ENCODE peak calls at places on chromosome 15, in eight cellular contexts. R, Z, K, D, Q, T, W and J are unnamed samples.

GRCh38 chr15:101091080-101092017 is 160.5 kb downstream of the CHSY1 start:
- DNase-seq in Z (no peak), D (peak; percentile 89), W (no peak), K (no peak), T (no peak), Q (peak; percentile 58), R (peak; percentile 50), J (peak; percentile 82)

GRCh38 chr15:29888651-29889050 is 66.4 kb upstream of the TJP1 start:
- DNase-seq in Z (no peak), K (no peak), T (no peak), W (no peak), D (peak; percentile 88), Q (no peak), R (no peak), J (peak; percentile 84)

GRCh38 chr15:23497710-23498111 is 50.7 kb upstream of the GOLGA6L2 start:
- DNase-seq in Z (no peak), Q (no peak), D (peak; percentile 4), T (no peak), K (no peak), W (no peak), R (no peak), J (peak; percentile 18)

GRCh38 chr15:36589971-36590370 is 10.5 kb downstream of the CDIN1 start:
- DNase-seq in K (no peak), Q (no peak), D (peak; percentile 66), T (no peak), R (no peak), W (no peak), Z (no peak), J (no peak)

GRCh38 chr15:88419830-88420229 is 47.4 kb downstream of the MRPL46 start:
- DNase-seq in T (no peak), D (no peak), W (no peak), R (no peak), Q (no peak), K (no peak), Z (no peak), J (no peak)

GRCh38 chr15:71093089-71094024 is 21.9 kb upstream of the THSD4 start:
- DNase-seq in W (peak; percentile 70), R (peak; percentile 68), T (no peak), D (peak; percentile 84), Q (no peak), Z (peak; percentile 77), K (no peak), J (peak; percentile 83)

GRCh38 chr15:99059010-99059981 is 45.6 kb upstream of the SYNM start:
- DNase-seq in R (peak; percentile 74), D (peak; percentile 61), Q (peak; percentile 76), K (peak; percentile 96), Z (no peak), W (peak; percentile 84), T (peak; percentile 16), J (peak; percentile 73)

GRCh38 chr15:69104050-69104750 is 56.2 kb upstream of the GLCE start:
- DNase-seq in K (no peak), R (no peak), W (no peak), D (no peak), T (peak; percentile 53), Z (no peak), Q (no peak), J (no peak)

GRCh38 chr15:99320374-99321215 is 69.3 kb downstream of the LRRC28 start:
- DNase-seq in T (no peak), K (no peak), R (no peak), D (no peak), Z (no peak), W (no peak), Q (no peak), J (no peak)

GRCh38 chr15:35665855-35666536 is 120.0 kb upstream of the DPH6 start:
- DNase-seq in Q (peak; percentile 13), Z (no peak), W (no peak), R (no peak), T (no peak), D (no peak), K (no peak), J (no peak)

GRCh38 chr15:48996276-48996675 is 32.6 kb upstream of the SHC4 start:
- DNase-seq in W (no peak), Z (no peak), D (peak; percentile 39), R (no peak), T (no peak), Q (no peak), K (no peak), J (no peak)

GRCh38 chr15:68335251-68335650 is 57.7 kb downstream of the FEM1B start:
- DNase-seq in K (no peak), Q (peak; percentile 39), D (no peak), Z (no peak), R (no peak), T (no peak), W (no peak), J (no peak)

GRCh38 chr15:39583586-39584265 is 2.8 kb downstream of the THBS1 start:
- DNase-seq in W (peak; percentile 17), D (no peak), Z (no peak), K (peak; percentile 70), T (no peak), Q (no peak), R (peak; percentile 58), J (peak; percentile 54)

GRCh38 chr15:60035344-60035743 is 31.2 kb downstream of the FOXB1 start:
- DNase-seq in K (no peak), D (no peak), Q (no peak), W (no peak), Z (no peak), R (no peak), T (no peak), J (no peak)

GRCh38 chr15:69797615-69798014 is 300.1 kb downstream of the TLE3 start:
- DNase-seq in D (no peak), Q (no peak), R (no peak), Z (no peak), K (no peak), W (no peak), T (no peak), J (no peak)

GRCh38 chr15:88708256-88709054 is 69.6 kb downstream of the ISG20 start:
- DNase-seq in Q (peak; percentile 66), T (no peak), D (peak; percentile 66), K (no peak), W (no peak), Z (no peak), R (no peak), J (peak; percentile 83)

GRCh38 chr15:73996267-73996666 is 1.8 kb downstream of the PML start:
- DNase-seq in R (no peak), K (no peak), T (no peak), Q (no peak), D (no peak), Z (no peak), W (no peak), J (no peak)

GRCh38 chr15:73993211-73993994 is 1.1 kb upstream of the PML start:
- DNase-seq in R (no peak), Q (no peak), W (no peak), D (no peak), Z (no peak), K (peak; percentile 61), T (no peak), J (no peak)

GRCh38 chr15:73992594-73992898 is 451 bp upstream of the STOML1 start:
- DNase-seq in D (no peak), R (no peak), W (no peak), Q (no peak), T (no peak), K (no peak), Z (no peak), J (no peak)

GRCh38 chr15:73994912-73995622 is 551 bp downstream of the PML start:
- DNase-seq in T (peak; percentile 22), R (no peak), W (no peak), Z (peak; percentile 75), D (no peak), Q (peak; percentile 39), K (peak; percentile 76), J (peak; percentile 46)

DNA sequence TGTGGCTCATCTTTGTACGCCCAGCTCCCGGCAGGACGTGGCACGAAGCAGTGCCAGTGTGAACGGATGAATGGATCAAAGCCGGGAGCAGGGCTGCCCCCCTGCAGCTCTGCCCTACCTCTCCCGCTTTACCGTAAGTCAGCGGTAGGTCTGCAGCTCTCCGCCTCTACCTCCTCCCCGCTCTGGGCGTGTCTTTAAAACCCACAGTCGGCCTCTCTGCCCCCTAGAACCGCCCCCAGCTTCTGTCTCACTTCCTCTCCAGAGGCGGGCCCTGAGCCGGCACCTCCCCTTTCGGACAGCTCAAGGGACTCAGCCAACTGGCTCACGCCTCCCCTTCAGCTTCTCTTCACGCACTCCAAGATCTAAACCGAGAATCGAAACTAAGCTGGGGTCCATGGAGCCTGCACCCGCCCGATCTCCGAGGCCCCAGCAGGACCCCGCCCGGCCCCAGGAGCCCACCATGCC is at the start of gene PML:
- DNase-seq in Q (peak; percentile 97), R (peak; percentile 95), W (peak; percentile 89), T (peak; percentile 87), K (peak; percentile 99), D (peak; percentile 97), Z (no peak), J (peak; percentile 93)
- H3K4me3 ChIP-seq in Q (peak within 1 kb of the TSS; percentile 92), R (peak within 1 kb of the TSS; percentile 76), W (peak within 1 kb of the TSS; percentile 98), T (peak within 1 kb of the TSS; percentile 85), K (peak within 1 kb of the TSS; percentile 85), D (peak within 1 kb of the TSS; percentile 74), Z (peak within 1 kb of the TSS; percentile 95), J (peak within 1 kb of the TSS; percentile 99)

DNA sequence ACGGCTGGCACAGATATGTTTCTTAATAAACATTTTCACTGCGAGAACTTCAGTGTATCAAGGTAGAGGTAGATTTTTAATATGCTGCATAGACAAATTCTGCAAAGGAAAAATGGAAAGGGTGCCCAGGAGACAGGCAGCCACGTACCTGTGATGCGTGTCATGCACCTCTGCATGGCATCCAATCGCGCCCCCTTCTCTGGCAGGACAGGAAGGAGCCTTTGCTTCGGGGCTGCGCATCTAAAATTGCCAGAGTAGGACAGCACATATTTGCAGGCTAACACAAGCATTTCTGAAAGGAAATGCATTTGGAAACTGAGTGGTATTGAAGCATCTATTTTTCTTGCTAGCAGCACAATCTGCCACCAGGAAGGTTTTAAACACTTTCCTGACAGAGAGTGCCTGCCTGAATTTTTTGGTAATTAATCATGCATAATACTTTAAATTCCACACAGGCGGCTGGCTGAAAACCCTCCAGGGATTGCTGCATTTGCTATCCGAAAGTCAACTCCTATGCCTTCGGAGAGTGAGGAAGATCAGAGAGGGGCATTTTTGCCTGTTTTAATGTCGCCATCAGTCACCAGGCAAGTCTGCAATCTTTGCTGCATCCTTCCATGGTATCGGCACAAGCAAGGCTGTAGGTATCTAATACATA is 165.1 kb upstream of the ATP10A start:
- DNase-seq in T (no peak), Q (no peak), Z (no peak), R (no peak), D (no peak), K (no peak), W (no peak), J (no peak)
- H3K4me3 ChIP-seq in T (no peak overlapping the region), Q (no peak overlapping the region), Z (no peak overlapping the region), R (no peak overlapping the region), D (no peak overlapping the region), K (no peak overlapping the region), W (no peak overlapping the region), J (no peak overlapping the region)

DNA sequence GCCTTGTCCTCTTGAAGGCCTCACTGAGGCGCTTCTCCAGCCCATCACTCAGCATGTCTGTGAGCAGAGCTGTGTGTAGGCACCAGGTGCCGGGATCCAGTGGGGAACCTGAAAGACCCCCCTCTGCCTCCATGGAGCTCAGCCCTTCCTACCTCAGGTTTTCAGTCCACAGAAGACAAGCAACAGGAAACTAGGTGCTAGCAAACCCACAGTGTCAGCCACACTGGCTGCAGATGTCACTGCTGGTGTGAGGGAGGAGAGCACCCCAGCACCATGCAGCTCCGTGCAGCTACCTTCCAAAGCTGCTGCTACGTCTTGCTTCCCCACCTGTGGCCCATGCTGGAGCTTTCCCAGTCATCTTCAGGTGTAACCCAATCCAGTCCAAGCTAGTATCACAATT is 17.9 kb downstream of the PSTPIP1 start:
- DNase-seq in R (no peak), Z (no peak), D (no peak), Q (no peak), W (no peak), T (peak; percentile 54), K (no peak), J (no peak)
- H3K4me3 ChIP-seq in R (no peak overlapping the region), Z (no peak overlapping the region), D (no peak overlapping the region), Q (no peak overlapping the region), W (no peak overlapping the region), T (peak overlapping the region; percentile 47), K (no peak overlapping the region), J (no peak overlapping the region)

GRCh38 chr15:75989875-75990274 is 22.3 kb downstream of the NRG4 start:
- DNase-seq in K (no peak), D (no peak), T (no peak), R (no peak), W (no peak), Q (no peak), Z (no peak), J (no peak)
- H3K4me3 ChIP-seq in K (no peak overlapping the region), D (no peak overlapping the region), T (no peak overlapping the region), R (no peak overlapping the region), W (no peak overlapping the region), Q (no peak overlapping the region), Z (no peak overlapping the region), J (no peak overlapping the region)